ENCODE peak calls at places on chromosome 19, in five cellular contexts. R is NCI-H2081 treated with DMSO at 0.1 percent for 48 hours, K is IMR-90, U is pancreas, Y is testis. X is an unnamed sample.

GRCh38 chr19:9498183-9498902 is at the start of gene ZNF560:
- DNase-seq in R (no peak), K (peak), U (no peak), Y (peak), X (no peak)

GRCh38 chr19:28168557-28168956 is 1044.4 kb downstream of the UQCRFS1 start:
- DNase-seq in R (no peak), K (no peak), U (no peak), Y (no peak), X (no peak)

GRCh38 chr19:1882089-1882785 is 3.1 kb downstream of the ABHD17A start:
- DNase-seq in R (no peak), K (no peak), U (no peak), Y (no peak), X (no peak)

GRCh38 chr19:6340493-6341201 is 7.2 kb upstream of the ACER1 start:
- DNase-seq in R (no peak), K (no peak), U (no peak), Y (no peak), X (no peak)

GRCh38 chr19:48444129-48444932 is 1.5 kb upstream of the GRWD1 start:
- DNase-seq in R (no peak), K (no peak), U (no peak), Y (no peak), X (no peak)

GRCh38 chr19:44847144-44848035 is 1.3 kb downstream of the NECTIN2 start:
- DNase-seq in R (no peak), K (peak), U (peak), Y (peak), X (no peak)

GRCh38 chr19:45170146-45171106 is 7.6 kb downstream of the TRAPPC6A start:
- DNase-seq in R (no peak), K (no peak), U (peak), Y (no peak), X (no peak)

GRCh38 chr19:50777830-50778303 is 7.6 kb downstream of the GPR32 start:
- DNase-seq in R (no peak), K (peak), U (no peak), Y (no peak), X (no peak)

GRCh38 chr19:13118424-13119193 is 545 bp downstream of the NACC1 start:
- DNase-seq in R (no peak), K (peak), U (peak), Y (peak), X (no peak)

GRCh38 chr19:2226840-2227360 is 9.2 kb downstream of the PLEKHJ1 start:
- DNase-seq in R (no peak), K (no peak), U (no peak), Y (no peak), X (no peak)

GRCh38 chr19:5628919-5629481 is 6.1 kb downstream of the SAFB start:
- DNase-seq in R (no peak), K (no peak), U (no peak), Y (no peak), X (no peak)

GRCh38 chr19:3507371-3508120 is 1.4 kb downstream of the FZR1 start:
- DNase-seq in R (no peak), K (no peak), U (no peak), Y (peak), X (no peak)

GRCh38 chr19:19274716-19275115 is 1.6 kb upstream of the TM6SF2 start:
- DNase-seq in R (no peak), K (no peak), U (peak), Y (no peak), X (no peak)

GRCh38 chr19:2235026-2235395 is 1.1 kb downstream of the PLEKHJ1 start:
- DNase-seq in R (no peak), K (no peak), U (no peak), Y (no peak), X (peak)

GRCh38 chr19:54021932-54022331 is 30.5 kb downstream of the CACNG6 start:
- DNase-seq in R (no peak), K (no peak), U (no peak), Y (no peak), X (no peak)

GRCh38 chr19:50506700-50507099 is 4.3 kb downstream of the JOSD2 start:
- DNase-seq in R (no peak), K (no peak), U (peak), Y (no peak), X (no peak)

GRCh38 chr19:6092329-6093286 is 17.7 kb downstream of the RFX2 start:
- DNase-seq in R (no peak), K (peak), U (peak), Y (peak), X (no peak)

GRCh38 chr19:21751379-21751778 is 16.0 kb downstream of the ZNF100 start:
- DNase-seq in R (no peak), K (peak), U (no peak), Y (no peak), X (no peak)

GRCh38 chr19:29215322-29215845 is 2.4 kb upstream of the UQCRFS1 start:
- DNase-seq in R (no peak), K (no peak), U (no peak), Y (no peak), X (no peak)

GRCh38 chr19:17323274-17323972 is 11.2 kb downstream of the ANO8 start:
- DNase-seq in R (no peak), K (no peak), U (no peak), Y (no peak), X (no peak)

GRCh38 chr19:1538978-1539377 is 15.1 kb downstream of the PLK5 start:
- DNase-seq in R (no peak), K (no peak), U (no peak), Y (peak), X (no peak)

GRCh38 chr19:17307876-17308377 is 1.4 kb upstream of the DDA1 start:
- DNase-seq in R (no peak), K (no peak), U (no peak), Y (no peak), X (no peak)